ENCODE peak calls at places on chromosomes 1 and 21, in eight cellular contexts. One of them, this sample, is unnamed.

GRCh38 chr1:145962157-145963102 is 1.9 kb downstream of the ANKRD34A start:
- DNase-seq in GM10248: peak
- DNase-seq in AG04449: no peak
- DNase-seq in left ventricle myocardium inferior: peak
- DNase-seq in fibroblast of pulmonary artery: no peak
- DNase-seq in AG04450: no peak
- DNase-seq in fibroblast of lung: no peak
- DNase-seq in tibial artery: peak
- DNase-seq in this sample: no peak

GRCh38 chr1:19257178-19257914 is 5.7 kb downstream of the MRTO4 start:
- DNase-seq in GM10248: peak
- DNase-seq in AG04449: no peak
- DNase-seq in left ventricle myocardium inferior: no peak
- DNase-seq in fibroblast of pulmonary artery: peak
- DNase-seq in AG04450: no peak
- DNase-seq in fibroblast of lung: peak
- DNase-seq in tibial artery: no peak
- DNase-seq in this sample: no peak

GRCh38 chr1:67214420-67215174 is 48.3 kb downstream of the IL23R start:
- DNase-seq in GM10248: peak
- DNase-seq in AG04449: no peak
- DNase-seq in left ventricle myocardium inferior: no peak
- DNase-seq in fibroblast of pulmonary artery: peak
- DNase-seq in AG04450: no peak
- DNase-seq in fibroblast of lung: peak
- DNase-seq in tibial artery: no peak
- DNase-seq in this sample: peak

GRCh38 chr1:76868154-76868882 is 1.0 kb downstream of the ST6GALNAC5 start:
- DNase-seq in GM10248: peak
- DNase-seq in AG04449: no peak
- DNase-seq in left ventricle myocardium inferior: no peak
- DNase-seq in fibroblast of pulmonary artery: peak
- DNase-seq in AG04450: no peak
- DNase-seq in fibroblast of lung: peak
- DNase-seq in tibial artery: peak
- DNase-seq in this sample: no peak

GRCh38 chr1:95509989-95510388 is 276.0 kb downstream of the RWDD3 start:
- DNase-seq in GM10248: no peak
- DNase-seq in AG04449: no peak
- DNase-seq in left ventricle myocardium inferior: no peak
- DNase-seq in fibroblast of pulmonary artery: no peak
- DNase-seq in AG04450: no peak
- DNase-seq in fibroblast of lung: no peak
- DNase-seq in tibial artery: no peak
- DNase-seq in this sample: no peak

GRCh38 chr1:4002061-4002521 is 102.0 kb upstream of the C1orf174 start:
- DNase-seq in GM10248: no peak
- DNase-seq in AG04449: no peak
- DNase-seq in left ventricle myocardium inferior: no peak
- DNase-seq in fibroblast of pulmonary artery: no peak
- DNase-seq in AG04450: no peak
- DNase-seq in fibroblast of lung: no peak
- DNase-seq in tibial artery: peak
- DNase-seq in this sample: no peak

GRCh38 chr1:7454052-7454815 is 316.9 kb upstream of the VAMP3 start:
- DNase-seq in GM10248: no peak
- DNase-seq in AG04449: no peak
- DNase-seq in left ventricle myocardium inferior: peak
- DNase-seq in fibroblast of pulmonary artery: peak
- DNase-seq in AG04450: no peak
- DNase-seq in fibroblast of lung: peak
- DNase-seq in tibial artery: no peak
- DNase-seq in this sample: peak

GRCh38 chr1:163673076-163673475 is 351.3 kb downstream of the NUF2 start:
- DNase-seq in GM10248: no peak
- DNase-seq in AG04449: no peak
- DNase-seq in left ventricle myocardium inferior: no peak
- DNase-seq in fibroblast of pulmonary artery: no peak
- DNase-seq in AG04450: no peak
- DNase-seq in fibroblast of lung: no peak
- DNase-seq in tibial artery: no peak
- DNase-seq in this sample: no peak

GRCh38 chr21:44294391-44295162 is 5.3 kb upstream of the PFKL start:
- DNase-seq in GM10248: no peak
- DNase-seq in AG04449: no peak
- DNase-seq in left ventricle myocardium inferior: peak
- DNase-seq in fibroblast of pulmonary artery: peak
- DNase-seq in AG04450: no peak
- DNase-seq in fibroblast of lung: no peak
- DNase-seq in tibial artery: no peak
- DNase-seq in this sample: no peak

GRCh38 chr1:22662318-22662717 is 9.3 kb downstream of the C1QB start:
- DNase-seq in GM10248: no peak
- DNase-seq in AG04449: no peak
- DNase-seq in left ventricle myocardium inferior: peak
- DNase-seq in fibroblast of pulmonary artery: no peak
- DNase-seq in AG04450: no peak
- DNase-seq in fibroblast of lung: no peak
- DNase-seq in tibial artery: no peak
- DNase-seq in this sample: peak

GRCh38 chr1:24294757-24295371 is 24.3 kb upstream of the GRHL3 start:
- DNase-seq in GM10248: no peak
- DNase-seq in AG04449: no peak
- DNase-seq in left ventricle myocardium inferior: no peak
- DNase-seq in fibroblast of pulmonary artery: peak
- DNase-seq in AG04450: no peak
- DNase-seq in fibroblast of lung: peak
- DNase-seq in tibial artery: peak
- DNase-seq in this sample: no peak

GRCh38 chr1:156002182-156002911 is 18.4 kb downstream of the SSR2 start:
- DNase-seq in GM10248: no peak
- DNase-seq in AG04449: no peak
- DNase-seq in left ventricle myocardium inferior: no peak
- DNase-seq in fibroblast of pulmonary artery: no peak
- DNase-seq in AG04450: no peak
- DNase-seq in fibroblast of lung: no peak
- DNase-seq in tibial artery: no peak
- DNase-seq in this sample: no peak
- TF ChIP-seq CTCF in GM10248: no peak
- TF ChIP-seq CTCF in AG04449: no peak
- TF ChIP-seq CTCF in left ventricle myocardium inferior: no peak
- TF ChIP-seq CTCF in fibroblast of pulmonary artery: no peak
- TF ChIP-seq CTCF in AG04450: no peak
- TF ChIP-seq CTCF in fibroblast of lung: no peak
- TF ChIP-seq CTCF in tibial artery: no peak
- TF ChIP-seq CTCF in this sample: no peak

GRCh38 chr1:180269848-180270766 is 40.0 kb downstream of the LHX4 start:
- DNase-seq in GM10248: no peak
- DNase-seq in AG04449: no peak
- DNase-seq in left ventricle myocardium inferior: no peak
- DNase-seq in fibroblast of pulmonary artery: peak
- DNase-seq in AG04450: no peak
- DNase-seq in fibroblast of lung: no peak
- DNase-seq in tibial artery: peak
- DNase-seq in this sample: peak
- TF ChIP-seq CTCF in GM10248: no peak
- TF ChIP-seq CTCF in AG04449: peak
- TF ChIP-seq CTCF in left ventricle myocardium inferior: peak
- TF ChIP-seq CTCF in fibroblast of pulmonary artery: peak
- TF ChIP-seq CTCF in AG04450: peak
- TF ChIP-seq CTCF in fibroblast of lung: peak
- TF ChIP-seq CTCF in tibial artery: no peak
- TF ChIP-seq CTCF in this sample: peak

DNA sequence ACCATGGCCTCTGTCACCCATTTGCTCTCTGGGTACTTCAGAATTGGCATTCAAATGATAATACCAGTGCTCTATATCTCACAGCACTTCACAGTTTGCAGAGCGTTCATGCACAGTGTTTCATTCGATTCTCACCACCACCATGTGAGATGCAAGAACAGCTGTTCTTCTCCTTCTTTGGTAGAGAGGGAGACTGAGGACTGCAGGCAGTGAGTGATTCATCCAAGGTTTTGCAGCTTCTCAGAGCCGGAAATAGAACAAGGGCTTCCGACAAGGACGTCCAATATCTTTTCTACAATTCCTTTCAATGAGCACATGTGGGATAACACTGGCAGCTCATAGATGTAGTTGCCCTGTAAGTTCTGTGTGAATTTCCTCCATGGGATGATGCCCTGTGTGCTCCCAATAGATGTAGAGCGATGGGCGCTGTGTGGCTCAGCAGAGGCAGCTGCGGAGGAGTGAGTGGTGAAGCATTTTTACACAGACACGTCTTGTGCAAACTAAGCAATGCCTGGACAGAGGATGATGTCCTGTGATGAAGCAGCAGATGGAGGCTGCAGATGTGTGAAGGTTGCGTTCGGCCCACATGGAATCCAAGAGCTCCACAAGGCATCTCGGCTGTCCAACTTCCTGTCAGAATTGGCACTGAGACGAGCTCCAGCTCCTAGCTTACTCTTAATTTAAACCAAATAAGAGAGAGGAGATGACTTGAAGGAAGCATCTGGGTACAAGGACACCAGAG is 24.9 kb downstream of the MT1HL1 start:
- DNase-seq in GM10248: no peak
- DNase-seq in AG04449: no peak
- DNase-seq in left ventricle myocardium inferior: no peak
- DNase-seq in fibroblast of pulmonary artery: no peak
- DNase-seq in AG04450: no peak
- DNase-seq in fibroblast of lung: no peak
- DNase-seq in tibial artery: no peak
- DNase-seq in this sample: no peak
- TF ChIP-seq CTCF in GM10248: no peak
- TF ChIP-seq CTCF in AG04449: no peak
- TF ChIP-seq CTCF in left ventricle myocardium inferior: no peak
- TF ChIP-seq CTCF in fibroblast of pulmonary artery: no peak
- TF ChIP-seq CTCF in AG04450: no peak
- TF ChIP-seq CTCF in fibroblast of lung: no peak
- TF ChIP-seq CTCF in tibial artery: no peak
- TF ChIP-seq CTCF in this sample: no peak

GRCh38 chr1:227730630-227731151 is 4.4 kb downstream of the JMJD4 start:
- DNase-seq in GM10248: no peak
- DNase-seq in AG04449: no peak
- DNase-seq in left ventricle myocardium inferior: no peak
- DNase-seq in fibroblast of pulmonary artery: no peak
- DNase-seq in AG04450: no peak
- DNase-seq in fibroblast of lung: no peak
- DNase-seq in tibial artery: no peak
- DNase-seq in this sample: no peak
- TF ChIP-seq CTCF in GM10248: no peak
- TF ChIP-seq CTCF in AG04449: no peak
- TF ChIP-seq CTCF in left ventricle myocardium inferior: no peak
- TF ChIP-seq CTCF in fibroblast of pulmonary artery: no peak
- TF ChIP-seq CTCF in AG04450: no peak
- TF ChIP-seq CTCF in fibroblast of lung: no peak
- TF ChIP-seq CTCF in tibial artery: no peak
- TF ChIP-seq CTCF in this sample: no peak

GRCh38 chr1:37473431-37474050 is 839 bp upstream of the ZC3H12A start:
- DNase-seq in GM10248: peak
- DNase-seq in AG04449: no peak
- DNase-seq in left ventricle myocardium inferior: no peak
- DNase-seq in fibroblast of pulmonary artery: no peak
- DNase-seq in AG04450: no peak
- DNase-seq in fibroblast of lung: peak
- DNase-seq in tibial artery: no peak
- DNase-seq in this sample: peak
- TF ChIP-seq CTCF in GM10248: peak
- TF ChIP-seq CTCF in AG04449: no peak
- TF ChIP-seq CTCF in left ventricle myocardium inferior: no peak
- TF ChIP-seq CTCF in fibroblast of pulmonary artery: no peak
- TF ChIP-seq CTCF in AG04450: no peak
- TF ChIP-seq CTCF in fibroblast of lung: no peak
- TF ChIP-seq CTCF in tibial artery: no peak
- TF ChIP-seq CTCF in this sample: no peak

DNA sequence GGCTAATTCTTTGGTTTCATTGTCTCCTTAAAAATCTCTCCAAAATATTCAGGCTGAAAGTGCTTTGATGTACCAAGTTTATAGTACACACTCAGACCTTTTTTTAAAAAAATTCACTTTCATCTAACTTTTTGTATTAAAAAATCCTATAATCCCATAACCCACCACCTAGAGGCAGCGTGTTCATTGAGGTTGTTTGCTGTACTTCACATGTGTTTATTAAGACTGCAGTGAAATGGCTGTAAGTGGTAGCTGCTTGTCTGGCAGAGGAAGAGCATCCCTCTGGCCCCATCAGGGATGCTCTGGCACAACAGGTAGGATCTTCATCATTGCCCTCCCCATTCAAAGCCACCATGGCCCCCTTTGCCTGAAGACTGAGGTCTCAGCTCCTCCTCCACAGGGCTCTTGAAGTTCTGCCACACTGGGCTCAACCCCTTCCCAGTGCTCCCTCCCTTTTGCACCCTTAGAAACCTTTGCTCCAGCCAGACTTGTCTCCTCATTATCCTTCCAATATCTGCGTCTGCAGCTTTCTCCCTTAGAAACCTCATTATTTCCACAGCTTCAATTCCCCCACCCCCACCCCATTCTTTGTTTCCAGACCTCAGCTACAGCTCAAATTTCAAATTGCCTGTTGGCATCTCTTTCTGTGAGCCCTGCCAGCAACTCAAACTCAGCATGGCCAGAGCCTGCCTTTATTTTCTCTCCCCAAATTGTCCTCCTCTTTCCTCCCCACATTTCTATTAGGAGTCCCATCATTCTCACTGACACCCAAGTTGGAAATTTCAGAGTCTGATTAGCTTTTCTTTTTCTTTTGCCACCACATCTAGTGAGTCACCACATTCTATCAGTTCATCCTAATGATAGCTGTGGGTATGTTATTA is 369.6 kb upstream of the USP24 start:
- DNase-seq in GM10248: no peak
- DNase-seq in AG04449: no peak
- DNase-seq in left ventricle myocardium inferior: no peak
- DNase-seq in fibroblast of pulmonary artery: peak
- DNase-seq in AG04450: no peak
- DNase-seq in fibroblast of lung: peak
- DNase-seq in tibial artery: no peak
- DNase-seq in this sample: no peak
- TF ChIP-seq CTCF in GM10248: no peak
- TF ChIP-seq CTCF in AG04449: no peak
- TF ChIP-seq CTCF in left ventricle myocardium inferior: no peak
- TF ChIP-seq CTCF in fibroblast of pulmonary artery: peak
- TF ChIP-seq CTCF in AG04450: peak
- TF ChIP-seq CTCF in fibroblast of lung: peak
- TF ChIP-seq CTCF in tibial artery: peak
- TF ChIP-seq CTCF in this sample: no peak

DNA sequence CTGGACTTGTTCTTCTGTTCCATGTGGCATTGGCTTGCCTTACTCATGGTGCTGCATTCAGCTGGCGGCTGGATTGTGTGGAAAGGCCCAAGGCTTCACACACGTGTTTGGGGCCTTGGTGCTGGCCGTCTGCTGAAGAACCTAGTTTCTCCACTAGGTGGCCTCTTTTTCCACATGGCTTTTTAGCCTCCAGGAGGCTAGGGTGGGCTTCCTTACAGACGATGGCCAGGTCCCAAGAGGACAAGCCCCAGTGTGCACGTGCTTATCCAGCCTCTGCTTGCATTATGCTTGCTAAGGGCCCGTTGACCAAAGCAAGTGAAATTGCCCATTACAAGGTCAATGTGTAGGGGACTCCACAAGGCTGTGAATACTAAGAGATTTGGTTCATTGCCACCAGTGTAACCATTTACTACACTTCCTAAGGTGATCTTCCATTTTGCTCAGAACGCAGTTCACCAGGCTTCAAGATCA is 47.5 kb upstream of the FOXO6 start:
- DNase-seq in GM10248: peak
- DNase-seq in AG04449: no peak
- DNase-seq in left ventricle myocardium inferior: no peak
- DNase-seq in fibroblast of pulmonary artery: peak
- DNase-seq in AG04450: no peak
- DNase-seq in fibroblast of lung: peak
- DNase-seq in tibial artery: no peak
- DNase-seq in this sample: no peak
- TF ChIP-seq CTCF in GM10248: peak
- TF ChIP-seq CTCF in AG04449: peak
- TF ChIP-seq CTCF in left ventricle myocardium inferior: peak
- TF ChIP-seq CTCF in fibroblast of pulmonary artery: peak
- TF ChIP-seq CTCF in AG04450: peak
- TF ChIP-seq CTCF in fibroblast of lung: peak
- TF ChIP-seq CTCF in tibial artery: peak
- TF ChIP-seq CTCF in this sample: peak

This sample was measured in Calu3.